ENCODE peak calls at places on chromosome 9, in seven cellular contexts. One of them, this sample, is unnamed.
A peak's percentile ranks its signal among the peaks of the same experiment; 100 is the strongest.

GRCh38 chr9:93184439-93185221 is 691 bp downstream of the WNK2 start:
- DNase-seq in activated T-cell treated with anti-CD3 and anti-CD28 coated beads, Interleukin-2, amount 50 U/mL, for 1 hour: peak; percentile 35
- DNase-seq in NCI-H510A treated with DMSO at 0.1 percent for 48 hours: no peak
- DNase-seq in NCI-H2081: peak; percentile 9
- DNase-seq in NCI-H226: no peak
- DNase-seq in ACHN: no peak
- DNase-seq in NCI-H748 treated with DMSO at 0.1 percent for 48 hours: no peak
- DNase-seq in this sample: peak; percentile 68

GRCh38 chr9:23801523-23801922 is 24.5 kb downstream of the ELAVL2 start:
- DNase-seq in activated T-cell treated with anti-CD3 and anti-CD28 coated beads, Interleukin-2, amount 50 U/mL, for 1 hour: no peak
- DNase-seq in NCI-H510A treated with DMSO at 0.1 percent for 48 hours: no peak
- DNase-seq in NCI-H2081: no peak
- DNase-seq in NCI-H226: no peak
- DNase-seq in ACHN: no peak
- DNase-seq in NCI-H748 treated with DMSO at 0.1 percent for 48 hours: no peak
- DNase-seq in this sample: no peak

GRCh38 chr9:14170973-14171596 is 142.9 kb downstream of the NFIB start:
- DNase-seq in activated T-cell treated with anti-CD3 and anti-CD28 coated beads, Interleukin-2, amount 50 U/mL, for 1 hour: no peak
- DNase-seq in NCI-H510A treated with DMSO at 0.1 percent for 48 hours: no peak
- DNase-seq in NCI-H2081: no peak
- DNase-seq in NCI-H226: peak; percentile 61
- DNase-seq in ACHN: no peak
- DNase-seq in NCI-H748 treated with DMSO at 0.1 percent for 48 hours: no peak
- DNase-seq in this sample: no peak

GRCh38 chr9:126674365-126675146 is 60.8 kb downstream of the LMX1B start:
- DNase-seq in activated T-cell treated with anti-CD3 and anti-CD28 coated beads, Interleukin-2, amount 50 U/mL, for 1 hour: no peak
- DNase-seq in NCI-H510A treated with DMSO at 0.1 percent for 48 hours: no peak
- DNase-seq in NCI-H2081: no peak
- DNase-seq in NCI-H226: no peak
- DNase-seq in ACHN: no peak
- DNase-seq in NCI-H748 treated with DMSO at 0.1 percent for 48 hours: no peak
- DNase-seq in this sample: no peak

GRCh38 chr9:133063159-133063499 is 1.3 kb downstream of the CEL start:
- DNase-seq in activated T-cell treated with anti-CD3 and anti-CD28 coated beads, Interleukin-2, amount 50 U/mL, for 1 hour: no peak
- DNase-seq in NCI-H510A treated with DMSO at 0.1 percent for 48 hours: no peak
- DNase-seq in NCI-H2081: no peak
- DNase-seq in NCI-H226: no peak
- DNase-seq in ACHN: no peak
- DNase-seq in NCI-H748 treated with DMSO at 0.1 percent for 48 hours: no peak
- DNase-seq in this sample: no peak

GRCh38 chr9:88425538-88425950 is 37.3 kb downstream of the SPIN1 start:
- DNase-seq in activated T-cell treated with anti-CD3 and anti-CD28 coated beads, Interleukin-2, amount 50 U/mL, for 1 hour: no peak
- DNase-seq in NCI-H510A treated with DMSO at 0.1 percent for 48 hours: no peak
- DNase-seq in NCI-H2081: no peak
- DNase-seq in NCI-H226: no peak
- DNase-seq in ACHN: peak; percentile 8
- DNase-seq in NCI-H748 treated with DMSO at 0.1 percent for 48 hours: no peak
- DNase-seq in this sample: no peak

GRCh38 chr9:89633404-89633803 is 28.6 kb downstream of the GADD45G start:
- DNase-seq in activated T-cell treated with anti-CD3 and anti-CD28 coated beads, Interleukin-2, amount 50 U/mL, for 1 hour: no peak
- DNase-seq in NCI-H510A treated with DMSO at 0.1 percent for 48 hours: no peak
- DNase-seq in NCI-H2081: no peak
- DNase-seq in NCI-H226: no peak
- DNase-seq in ACHN: no peak
- DNase-seq in NCI-H748 treated with DMSO at 0.1 percent for 48 hours: no peak
- DNase-seq in this sample: no peak

GRCh38 chr9:97564291-97565175 is 63.1 kb downstream of the TMOD1 start:
- DNase-seq in activated T-cell treated with anti-CD3 and anti-CD28 coated beads, Interleukin-2, amount 50 U/mL, for 1 hour: no peak
- DNase-seq in NCI-H510A treated with DMSO at 0.1 percent for 48 hours: no peak
- DNase-seq in NCI-H2081: no peak
- DNase-seq in NCI-H226: no peak
- DNase-seq in ACHN: peak; percentile 8
- DNase-seq in NCI-H748 treated with DMSO at 0.1 percent for 48 hours: no peak
- DNase-seq in this sample: no peak